ENCODE peak calls at places on chromosomes 4 and X, in eight cellular contexts. J is RCC 7860, H is HT1080, B is NCI-H524 treated with DMSO at 0.1 percent for 48 hours, S is activated gamma-delta T cell, L is lower lobe of right lung, X is T-helper 1 cell, O is ovary. V is an unnamed sample.

GRCh38 chr4:6001965-6002833 is 16.0 kb downstream of the C4orf50 start:
- DNase-seq in J (no peak), H (no peak), B (no peak), S (no peak), L (no peak), X (no peak), O (no peak), V (no peak)

GRCh38 chrX:110415440-110416167 is 57.0 kb downstream of the RTL9 start:
- DNase-seq in J (peak), H (peak), B (no peak), S (no peak), L (no peak), X (no peak), O (no peak), V (no peak)

GRCh38 chrX:140091276-140091886 is 126.1 kb upstream of the CXorf66 start:
- DNase-seq in J (no peak), H (no peak), B (no peak), S (peak), L (peak), X (peak), O (no peak), V (peak)

GRCh38 chrX:23334871-23335599 is 386 bp downstream of the PTCHD1 start:
- DNase-seq in J (no peak), H (no peak), B (no peak), S (no peak), L (no peak), X (no peak), O (no peak), V (no peak)

GRCh38 chr4:176469546-176469945 is 149.8 kb downstream of the SPCS3 start:
- DNase-seq in J (no peak), H (no peak), B (no peak), S (no peak), L (no peak), X (no peak), O (no peak), V (no peak)

GRCh38 chr4:125191252-125191651 is 123.5 kb upstream of the FAT4 start:
- DNase-seq in J (no peak), H (peak), B (no peak), S (no peak), L (no peak), X (no peak), O (no peak), V (no peak)

GRCh38 chr4:66927937-66928336 is 617.4 kb downstream of the CENPC start:
- DNase-seq in J (no peak), H (no peak), B (peak), S (no peak), L (no peak), X (no peak), O (no peak), V (no peak)

GRCh38 chrX:24424948-24425347 is 40.1 kb upstream of the PDK3 start:
- DNase-seq in J (no peak), H (no peak), B (no peak), S (no peak), L (no peak), X (no peak), O (peak), V (no peak)

GRCh38 chrX:121254336-121254735 is 206.9 kb downstream of the GLUD2 start:
- DNase-seq in J (no peak), H (no peak), B (peak), S (no peak), L (no peak), X (no peak), O (no peak), V (no peak)

GRCh38 chrX:140967036-140967435 is 35.4 kb upstream of the SPANXB1 start:
- DNase-seq in J (no peak), H (no peak), B (no peak), S (no peak), L (no peak), X (no peak), O (no peak), V (no peak)

GRCh38 chr4:2263701-2264321 is 1.9 kb upstream of the MXD4 start:
- DNase-seq in J (no peak), H (no peak), B (no peak), S (no peak), L (peak), X (no peak), O (no peak), V (no peak)

GRCh38 chrX:2710041-2710471 is 19.0 kb downstream of the CD99 start:
- DNase-seq in J (peak), H (peak), B (no peak), S (no peak), L (no peak), X (peak), O (no peak), V (no peak)

GRCh38 chr4:168269879-168270278 is 48.7 kb downstream of the DDX60 start:
- DNase-seq in J (no peak), H (no peak), B (no peak), S (no peak), L (no peak), X (no peak), O (no peak), V (no peak)

GRCh38 chr4:121728798-121729226 is 32.0 kb upstream of the ANXA5 start:
- DNase-seq in J (peak), H (peak), B (no peak), S (no peak), L (no peak), X (no peak), O (no peak), V (no peak)

GRCh38 chrX:40153335-40154221 is 55.8 kb upstream of the BCOR start:
- DNase-seq in J (peak), H (no peak), B (no peak), S (peak), L (peak), X (peak), O (peak), V (peak)

GRCh38 chr4:80029364-80029763 is 43.7 kb downstream of the ANTXR2 start:
- DNase-seq in J (no peak), H (no peak), B (no peak), S (no peak), L (no peak), X (no peak), O (no peak), V (no peak)

V was measured in activated B cell treated with CpG ODN at 0.5 μM for 24 hours.